ENCODE peak calls at places on chromosome 16, in nine cellular contexts. Q is CD8-positive, alpha-beta T cell; P is heart right ventricle; I is choroid plexus epithelial cell; T is MM.1S; N is HFFc6; B is uterus; J is B cell; R is AG10803. K is an unnamed sample.

GRCh38 chr16:65842067-65842466 is 524.4 kb upstream of the CDH5 start:
- DNase-seq in Q (no peak), P (no peak), I (no peak), T (no peak), N (no peak), B (no peak), J (no peak), R (no peak), K (no peak)

GRCh38 chr16:85347213-85347591 is 234.9 kb upstream of the CIBAR2 start:
- DNase-seq in Q (no peak), P (no peak), I (peak), T (no peak), N (no peak), B (no peak), J (no peak), R (no peak), K (no peak)

GRCh38 chr16:4214215-4214621 is 27.7 kb downstream of the SRL start:
- DNase-seq in Q (no peak), P (no peak), I (peak), T (no peak), N (peak), B (peak), J (no peak), R (peak), K (no peak)

GRCh38 chr16:23924138-23924537 is 88.4 kb downstream of the PRKCB start:
- DNase-seq in Q (no peak), P (no peak), I (no peak), T (no peak), N (no peak), B (no peak), J (no peak), R (no peak), K (no peak)

GRCh38 chr16:24728891-24729242 is 584 bp upstream of the TNRC6A start:
- DNase-seq in Q (no peak), P (no peak), I (no peak), T (no peak), N (no peak), B (no peak), J (no peak), R (no peak), K (no peak)

GRCh38 chr16:68756250-68757051 is 19.4 kb downstream of the CDH1 start:
- DNase-seq in Q (peak), P (no peak), I (no peak), T (peak), N (no peak), B (no peak), J (no peak), R (no peak), K (no peak)

GRCh38 chr16:8641671-8642070 is 20.2 kb downstream of the METTL22 start:
- DNase-seq in Q (no peak), P (no peak), I (no peak), T (no peak), N (no peak), B (no peak), J (no peak), R (no peak), K (no peak)

GRCh38 chr16:81567987-81568748 is 123.6 kb downstream of the CMIP start:
- DNase-seq in Q (no peak), P (peak), I (peak), T (no peak), N (peak), B (no peak), J (no peak), R (peak), K (no peak)

GRCh38 chr16:48911700-48912099 is 301.7 kb upstream of the N4BP1 start:
- DNase-seq in Q (no peak), P (no peak), I (no peak), T (no peak), N (no peak), B (no peak), J (no peak), R (peak), K (no peak)

GRCh38 chr16:11667824-11668589 is at the start of gene SNN:
- DNase-seq in Q (peak), P (peak), I (peak), T (peak), N (peak), B (peak), J (peak), R (peak), K (peak)

GRCh38 chr16:88784074-88784855 is 755 bp downstream of the PIEZO1 start:
- DNase-seq in Q (no peak), P (peak), I (peak), T (peak), N (peak), B (peak), J (peak), R (peak), K (peak)

GRCh38 chr16:50721549-50722409 is 20.1 kb upstream of the CYLD start:
- DNase-seq in Q (no peak), P (no peak), I (no peak), T (no peak), N (no peak), B (no peak), J (no peak), R (no peak), K (no peak)

GRCh38 chr16:29641561-29641960 is 21.5 kb upstream of the SPN start:
- DNase-seq in Q (no peak), P (no peak), I (peak), T (no peak), N (no peak), B (no peak), J (no peak), R (no peak), K (no peak)
- TF ChIP-seq CTCF in Q (no peak), P (no peak), I (peak), T (no peak), N (peak), B (no peak), J (no peak), R (no peak), K (no peak)

DNA sequence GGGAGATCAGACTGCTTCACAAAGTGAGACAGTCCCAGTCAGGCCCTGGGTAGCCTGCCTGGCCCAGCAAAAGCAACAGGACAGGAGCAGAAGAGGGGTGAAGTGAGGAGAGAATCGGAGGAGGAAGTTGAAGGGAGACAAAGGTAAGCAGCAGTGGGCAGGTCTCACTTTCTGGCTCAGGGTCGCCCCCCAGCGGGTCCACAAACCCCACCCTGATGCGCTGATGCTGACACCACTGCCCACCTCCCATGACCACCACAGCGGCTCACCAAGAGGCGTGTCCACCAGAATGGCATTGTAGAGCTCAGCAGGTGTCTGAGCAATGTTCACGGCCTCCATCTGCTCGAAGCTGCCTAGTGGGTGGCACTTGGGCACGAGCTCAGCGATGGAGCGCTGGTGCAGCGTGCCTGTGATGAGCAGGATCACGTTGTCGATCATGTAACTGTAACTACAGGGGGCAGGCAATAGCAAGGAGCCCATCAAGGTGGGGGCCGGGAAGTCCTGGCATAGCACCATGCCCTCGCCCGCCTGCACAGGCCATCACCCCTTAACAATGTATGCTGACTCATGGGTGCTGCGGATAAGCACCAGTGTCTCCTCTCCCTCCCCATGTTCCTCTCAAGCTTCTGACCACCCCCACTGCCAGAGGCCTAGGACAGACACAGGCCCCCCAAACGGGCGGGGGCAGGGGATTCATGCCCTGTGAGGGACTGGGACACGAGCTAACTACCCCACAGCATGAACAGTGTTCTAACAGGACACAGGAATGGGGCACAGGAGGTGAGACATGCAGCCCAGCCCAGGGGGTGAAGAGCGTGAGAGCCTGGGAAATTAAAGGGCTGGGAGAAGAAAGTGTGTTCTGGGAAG is 13.6 kb downstream of the HSD11B2 start:
- DNase-seq in Q (no peak), P (no peak), I (no peak), T (no peak), N (no peak), B (no peak), J (no peak), R (no peak), K (no peak)
- TF ChIP-seq CTCF in Q (no peak), P (no peak), I (peak), T (no peak), N (no peak), B (no peak), J (no peak), R (no peak), K (no peak)

GRCh38 chr16:27085182-27085581 is 18.5 kb downstream of the C16orf82 start:
- DNase-seq in Q (no peak), P (no peak), I (no peak), T (no peak), N (no peak), B (no peak), J (no peak), R (no peak), K (no peak)

GRCh38 chr16:27083861-27084261 is 17.1 kb downstream of the C16orf82 start:
- DNase-seq in Q (no peak), P (peak), I (peak), T (no peak), N (no peak), B (no peak), J (no peak), R (no peak), K (no peak)

GRCh38 chr16:27084296-27085065 is 17.8 kb downstream of the C16orf82 start:
- DNase-seq in Q (no peak), P (no peak), I (peak), T (no peak), N (no peak), B (no peak), J (no peak), R (no peak), K (no peak)

GRCh38 chr16:27080870-27081269 is 14.1 kb downstream of the C16orf82 start:
- DNase-seq in Q (no peak), P (no peak), I (peak), T (no peak), N (peak), B (no peak), J (no peak), R (no peak), K (no peak)
- TF ChIP-seq CTCF in Q (no peak), P (peak), I (peak), T (no peak), N (peak), B (no peak), J (peak), R (peak), K (peak)

GRCh38 chr16:1563786-1564185 is 30.3 kb downstream of the TMEM204 start:
- DNase-seq in Q (no peak), P (no peak), I (no peak), T (no peak), N (no peak), B (no peak), J (no peak), R (no peak), K (no peak)

GRCh38 chr16:1561836-1562235 is 28.4 kb downstream of the TMEM204 start:
- DNase-seq in Q (no peak), P (no peak), I (no peak), T (no peak), N (no peak), B (no peak), J (no peak), R (no peak), K (no peak)

GRCh38 chr16:1565083-1565805 is 31.8 kb downstream of the TMEM204 start:
- DNase-seq in Q (no peak), P (no peak), I (no peak), T (no peak), N (no peak), B (no peak), J (no peak), R (no peak), K (no peak)

GRCh38 chr16:1561266-1561665 is 27.8 kb downstream of the TMEM204 start:
- DNase-seq in Q (no peak), P (no peak), I (no peak), T (no peak), N (no peak), B (no peak), J (no peak), R (no peak), K (no peak)

GRCh38 chr16:1564325-1564724 is 30.9 kb downstream of the TMEM204 start:
- DNase-seq in Q (no peak), P (no peak), I (no peak), T (no peak), N (no peak), B (no peak), J (peak), R (no peak), K (peak)
- TF ChIP-seq CTCF in Q (no peak), P (peak), I (peak), T (peak), N (peak), B (no peak), J (peak), R (peak), K (peak)

DNA sequence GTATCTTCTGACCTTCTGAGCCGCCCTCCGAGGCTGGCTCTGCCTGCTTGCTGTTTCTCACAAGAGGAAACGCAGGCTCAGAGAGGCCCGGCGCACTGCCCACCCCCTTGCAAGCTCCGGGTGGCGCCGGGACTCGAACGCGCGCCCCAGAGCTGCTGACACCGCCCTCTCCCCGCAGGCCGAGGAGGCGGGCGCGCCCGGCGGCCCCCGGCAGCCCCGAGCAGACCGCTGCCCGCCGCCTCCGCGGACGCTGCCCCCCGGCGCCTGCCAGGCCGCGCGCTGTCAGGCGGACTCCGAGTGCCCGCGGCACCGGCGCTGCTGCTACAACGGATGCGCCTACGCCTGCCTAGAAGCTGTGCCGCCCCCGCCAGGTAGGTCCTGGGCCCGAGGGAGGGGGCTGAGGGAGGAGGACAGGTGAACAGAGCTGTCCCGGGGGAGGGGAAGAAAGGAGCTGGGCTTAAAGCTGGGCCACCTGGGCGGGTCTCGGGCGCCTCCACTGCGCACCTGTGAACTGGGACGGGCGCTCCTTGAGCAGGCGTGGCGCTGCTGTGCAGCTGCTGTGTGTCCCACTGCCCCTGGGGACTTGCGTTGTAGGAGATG is 18.2 kb downstream of the WFDC1 start:
- DNase-seq in Q (no peak), P (no peak), I (no peak), T (no peak), N (no peak), B (no peak), J (no peak), R (no peak), K (no peak)
- TF ChIP-seq CTCF in Q (no peak), P (no peak), I (no peak), T (no peak), N (no peak), B (no peak), J (no peak), R (no peak), K (no peak)

GRCh38 chr16:10509534-10510025 is 70.8 kb downstream of the EMP2 start:
- DNase-seq in Q (peak), P (no peak), I (peak), T (peak), N (peak), B (peak), J (peak), R (peak), K (peak)
- TF ChIP-seq CTCF in Q (peak), P (peak), I (peak), T (peak), N (peak), B (peak), J (peak), R (peak), K (peak)